ENCODE peak calls at places on chromosomes 4 and X, in six cellular contexts. One of them, this sample, is unnamed.

GRCh38 chr4:116537828-116538227 is 547.5 kb downstream of the TRAM1L1 start:
- DNase-seq in cerebellar cortex: no peak
- DNase-seq in T follicular helper cell: no peak
- DNase-seq in activated naive CD8-positive, alpha-beta T cell treated with anti-CD3 and anti-CD28 coated beads, Interleukin-2, amount 50 U/mL, for 24 hours: no peak
- DNase-seq in NCI-H69: no peak
- DNase-seq in NCI-H510A: no peak
- DNase-seq in this sample: no peak

GRCh38 chr4:102606261-102606660 is 105.1 kb downstream of the NFKB1 start:
- DNase-seq in cerebellar cortex: no peak
- DNase-seq in T follicular helper cell: no peak
- DNase-seq in activated naive CD8-positive, alpha-beta T cell treated with anti-CD3 and anti-CD28 coated beads, Interleukin-2, amount 50 U/mL, for 24 hours: no peak
- DNase-seq in NCI-H69: no peak
- DNase-seq in NCI-H510A: no peak
- DNase-seq in this sample: no peak

GRCh38 chr4:76802546-76803021 is 95.4 kb downstream of the SOWAHB start:
- DNase-seq in cerebellar cortex: no peak
- DNase-seq in T follicular helper cell: no peak
- DNase-seq in activated naive CD8-positive, alpha-beta T cell treated with anti-CD3 and anti-CD28 coated beads, Interleukin-2, amount 50 U/mL, for 24 hours: no peak
- DNase-seq in NCI-H69: no peak
- DNase-seq in NCI-H510A: no peak
- DNase-seq in this sample: no peak

GRCh38 chr4:7336732-7337131 is 98.0 kb downstream of the PSAPL1 start:
- DNase-seq in cerebellar cortex: no peak
- DNase-seq in T follicular helper cell: no peak
- DNase-seq in activated naive CD8-positive, alpha-beta T cell treated with anti-CD3 and anti-CD28 coated beads, Interleukin-2, amount 50 U/mL, for 24 hours: no peak
- DNase-seq in NCI-H69: no peak
- DNase-seq in NCI-H510A: no peak
- DNase-seq in this sample: no peak

GRCh38 chr4:165369522-165369921 is 9.3 kb upstream of the CPE start:
- DNase-seq in cerebellar cortex: no peak
- DNase-seq in T follicular helper cell: no peak
- DNase-seq in activated naive CD8-positive, alpha-beta T cell treated with anti-CD3 and anti-CD28 coated beads, Interleukin-2, amount 50 U/mL, for 24 hours: no peak
- DNase-seq in NCI-H69: no peak
- DNase-seq in NCI-H510A: no peak
- DNase-seq in this sample: peak

GRCh38 chr4:41156574-41156973 is 57.8 kb downstream of the APBB2 start:
- DNase-seq in cerebellar cortex: no peak
- DNase-seq in T follicular helper cell: no peak
- DNase-seq in activated naive CD8-positive, alpha-beta T cell treated with anti-CD3 and anti-CD28 coated beads, Interleukin-2, amount 50 U/mL, for 24 hours: no peak
- DNase-seq in NCI-H69: no peak
- DNase-seq in NCI-H510A: no peak
- DNase-seq in this sample: no peak

GRCh38 chr4:32192363-32192762 is 1472.2 kb downstream of the PCDH7 start:
- DNase-seq in cerebellar cortex: no peak
- DNase-seq in T follicular helper cell: no peak
- DNase-seq in activated naive CD8-positive, alpha-beta T cell treated with anti-CD3 and anti-CD28 coated beads, Interleukin-2, amount 50 U/mL, for 24 hours: no peak
- DNase-seq in NCI-H69: no peak
- DNase-seq in NCI-H510A: no peak
- DNase-seq in this sample: no peak

GRCh38 chrX:67724359-67725110 is 180.7 kb downstream of the AR start:
- DNase-seq in cerebellar cortex: no peak
- DNase-seq in T follicular helper cell: no peak
- DNase-seq in activated naive CD8-positive, alpha-beta T cell treated with anti-CD3 and anti-CD28 coated beads, Interleukin-2, amount 50 U/mL, for 24 hours: no peak
- DNase-seq in NCI-H69: no peak
- DNase-seq in NCI-H510A: no peak
- DNase-seq in this sample: no peak

This sample was measured in transverse colon.